ENCODE peak calls at places on chromosomes 16 and 17, in seven cellular contexts. One of them, this sample, is unnamed.

GRCh38 chr17:73932216-73932749 is 271.2 kb upstream of the RPL38 start:
- DNase-seq in Daoy: no peak
- DNase-seq in NCI-H774: no peak
- DNase-seq in MM.1S: no peak
- DNase-seq in fibroblast of lung: no peak
- DNase-seq in naive B cell: no peak
- DNase-seq in IMR-90: no peak
- DNase-seq in this sample: no peak

GRCh38 chr17:77098884-77099545 is 41.8 kb upstream of the SEC14L1 start:
- DNase-seq in Daoy: no peak
- DNase-seq in NCI-H774: no peak
- DNase-seq in MM.1S: no peak
- DNase-seq in fibroblast of lung: peak; percentile 83
- DNase-seq in naive B cell: no peak
- DNase-seq in IMR-90: peak; percentile 85
- DNase-seq in this sample: no peak

GRCh38 chr16:24046442-24046841 is 209.7 kb upstream of the CACNG3 start:
- DNase-seq in Daoy: no peak
- DNase-seq in NCI-H774: no peak
- DNase-seq in MM.1S: no peak
- DNase-seq in fibroblast of lung: no peak
- DNase-seq in naive B cell: no peak
- DNase-seq in IMR-90: no peak
- DNase-seq in this sample: no peak

GRCh38 chr16:14677627-14678026 is 16.5 kb downstream of the PLA2G10 start:
- DNase-seq in Daoy: no peak
- DNase-seq in NCI-H774: no peak
- DNase-seq in MM.1S: no peak
- DNase-seq in fibroblast of lung: no peak
- DNase-seq in naive B cell: no peak
- DNase-seq in IMR-90: no peak
- DNase-seq in this sample: no peak

GRCh38 chr16:88442811-88443576 is 10.1 kb upstream of the ZFPM1 start:
- DNase-seq in Daoy: peak; percentile 81
- DNase-seq in NCI-H774: peak; percentile 21
- DNase-seq in MM.1S: peak; percentile 50
- DNase-seq in fibroblast of lung: peak; percentile 55
- DNase-seq in naive B cell: peak; percentile 82
- DNase-seq in IMR-90: peak; percentile 55
- DNase-seq in this sample: peak; percentile 83

GRCh38 chr17:36608794-36609497 is 7.6 kb downstream of the MRM1 start:
- DNase-seq in Daoy: peak; percentile 51
- DNase-seq in NCI-H774: peak; percentile 79
- DNase-seq in MM.1S: peak; percentile 78
- DNase-seq in fibroblast of lung: peak; percentile 72
- DNase-seq in naive B cell: no peak
- DNase-seq in IMR-90: peak; percentile 66
- DNase-seq in this sample: peak; percentile 53

GRCh38 chr16:75080205-75081029 is 36.2 kb downstream of the LDHD start:
- DNase-seq in Daoy: peak; percentile 26
- DNase-seq in NCI-H774: no peak
- DNase-seq in MM.1S: no peak
- DNase-seq in fibroblast of lung: peak; percentile 80
- DNase-seq in naive B cell: no peak
- DNase-seq in IMR-90: peak; percentile 91
- DNase-seq in this sample: no peak

GRCh38 chr16:2824626-2825025 is 5.5 kb upstream of the ZG16B start:
- DNase-seq in Daoy: no peak
- DNase-seq in NCI-H774: no peak
- DNase-seq in MM.1S: no peak
- DNase-seq in fibroblast of lung: no peak
- DNase-seq in naive B cell: no peak
- DNase-seq in IMR-90: no peak
- DNase-seq in this sample: no peak